ENCODE peak calls at places on chromosomes 6 and 20, in ten cellular contexts. R, L, E, Z, X, U, D, I, G and F are unnamed samples.

GRCh38 chr6:87700729-87701675 is 1.0 kb downstream of the AKIRIN2 start:
- DNase-seq in U (no peak), G (peak; percentile 33), I (peak; percentile 53), L (no peak), E (peak; percentile 68), Z (peak; percentile 40), D (peak; percentile 43), X (peak; percentile 43), R (peak; percentile 81), F (peak; percentile 70)

GRCh38 chr6:151434369-151434768 is 17.6 kb downstream of the RMND1 start:
- DNase-seq in X (no peak), L (no peak), E (no peak), I (no peak), R (no peak), U (no peak), D (no peak), Z (no peak), G (no peak), F (no peak)

GRCh38 chr20:45883100-45883469 is 2.1 kb downstream of the ZSWIM1 start:
- DNase-seq in D (no peak), R (no peak), X (no peak), L (no peak), G (no peak), U (no peak), E (no peak), Z (no peak), I (no peak), F (no peak)

GRCh38 chr6:150380256-150380655 is 11.4 kb downstream of the IYD start:
- DNase-seq in I (no peak), E (no peak), X (no peak), G (no peak), R (no peak), Z (no peak), D (no peak), L (no peak), U (no peak), F (no peak)

GRCh38 chr6:2245954-2246863 is 804 bp upstream of the GMDS start:
- DNase-seq in Z (peak; percentile 67), R (peak; percentile 55), G (peak; percentile 46), U (no peak), I (peak; percentile 29), D (peak; percentile 44), E (peak; percentile 61), X (peak; percentile 93), L (no peak), F (peak; percentile 53)

GRCh38 chr6:28399370-28400121 is at the start of gene ZSCAN12:
- DNase-seq in D (peak; percentile 86), R (peak; percentile 89), X (peak; percentile 91), G (peak; percentile 74), E (peak; percentile 94), U (peak; percentile 78), L (peak; percentile 53), I (peak; percentile 81), Z (peak; percentile 61), F (no peak)

GRCh38 chr6:13427838-13428527 is 59.4 kb downstream of the GFOD1 start:
- DNase-seq in Z (no peak), I (no peak), U (no peak), R (peak; percentile 48), G (no peak), X (no peak), D (no peak), E (peak; percentile 94), L (no peak), F (no peak)

GRCh38 chr20:45452772-45453171 is 16.8 kb upstream of the WFDC2 start:
- DNase-seq in E (no peak), Z (no peak), U (no peak), D (no peak), I (no peak), L (no peak), G (no peak), R (no peak), X (no peak), F (no peak)

GRCh38 chr20:62595491-62595890 is 46.8 kb upstream of the SLCO4A1 start:
- DNase-seq in L (no peak), Z (no peak), I (peak; percentile 67), X (no peak), R (no peak), D (no peak), U (no peak), E (peak; percentile 31), G (no peak), F (no peak)

GRCh38 chr6:25175216-25175615 is 104.0 kb upstream of the CARMIL1 start:
- DNase-seq in R (no peak), L (no peak), U (peak; percentile 41), I (no peak), X (no peak), D (no peak), G (no peak), Z (no peak), E (no peak), F (no peak)

GRCh38 chr20:17233621-17234020 is 6.8 kb downstream of the PCSK2 start:
- DNase-seq in X (no peak), I (no peak), R (no peak), L (no peak), Z (no peak), E (no peak), G (no peak), D (no peak), U (no peak), F (no peak)

GRCh38 chr20:49880177-49880576 is 35.2 kb downstream of the SPATA2 start:
- DNase-seq in E (no peak), R (no peak), Z (no peak), L (no peak), G (no peak), X (no peak), I (no peak), D (no peak), U (no peak), F (no peak)

GRCh38 chr20:51800132-51800721 is 2.1 kb downstream of the SALL4 start:
- DNase-seq in X (peak; percentile 68), Z (no peak), G (peak; percentile 99), E (peak; percentile 78), L (no peak), D (peak; percentile 36), I (peak; percentile 85), U (peak; percentile 20), R (peak; percentile 91), F (peak; percentile 7)

GRCh38 chr20:32354592-32355416 is 3.3 kb upstream of the ASXL1 start:
- DNase-seq in D (no peak), Z (no peak), I (no peak), X (no peak), L (no peak), G (no peak), E (peak; percentile 48), R (no peak), U (peak; percentile 90), F (no peak)

GRCh38 chr6:42923656-42924055 is 5.6 kb upstream of the CNPY3 start:
- DNase-seq in I (no peak), G (no peak), X (no peak), R (no peak), D (no peak), U (no peak), L (no peak), E (no peak), Z (no peak), F (no peak)